ENCODE peak calls at places on chromosomes 6 and 20, in four cellular contexts. P, V, O and Y are unnamed samples. For H3K4me1, the result is how much of the 10 kb centered on the place peaks cover.

GRCh38 chr20:1013566-1014340 is 11.6 kb upstream of the RSPO4 start:
- DNase-seq in P (no peak), V (no peak), O (no peak), Y (no peak)

GRCh38 chr6:26030716-26031115 is 56.5 kb upstream of the HFE start:
- DNase-seq in P (no peak), V (no peak), O (no peak), Y (no peak)

GRCh38 chr6:163438940-163439335 is 24.4 kb downstream of the QKI start:
- DNase-seq in P (no peak), V (no peak), O (no peak), Y (no peak)

GRCh38 chr20:25486377-25486776 is 78.9 kb downstream of the GINS1 start:
- DNase-seq in P (peak), V (no peak), O (no peak), Y (no peak)

GRCh38 chr6:80438728-80439127 is 332.3 kb downstream of the BCKDHB start:
- DNase-seq in P (peak), V (no peak), O (no peak), Y (peak)

GRCh38 chr6:7431594-7432390 is 42.2 kb downstream of the RIOK1 start:
- DNase-seq in P (peak), V (peak), O (peak), Y (peak)

GRCh38 chr6:107820571-107821261 is 3.4 kb downstream of the SCML4 start:
- DNase-seq in P (no peak), V (no peak), O (peak), Y (peak)

GRCh38 chr20:61218886-61219480 is 33.1 kb upstream of the CDH4 start:
- DNase-seq in P (peak), V (no peak), O (no peak), Y (no peak)

GRCh38 chr20:14384411-14384810 is 47.0 kb upstream of the FLRT3 start:
- DNase-seq in P (peak), V (no peak), O (no peak), Y (no peak)

GRCh38 chr20:63552481-63553249 is 1.3 kb upstream of the FNDC11 start:
- DNase-seq in P (no peak), V (peak), O (no peak), Y (no peak)

GRCh38 chr20:54914995-54915394 is 439.6 kb downstream of the DOK5 start:
- DNase-seq in P (no peak), V (no peak), O (no peak), Y (no peak)
- H3K4me1 ChIP-seq in P (under half), V (under half), O (under half), Y (under half)

DNA sequence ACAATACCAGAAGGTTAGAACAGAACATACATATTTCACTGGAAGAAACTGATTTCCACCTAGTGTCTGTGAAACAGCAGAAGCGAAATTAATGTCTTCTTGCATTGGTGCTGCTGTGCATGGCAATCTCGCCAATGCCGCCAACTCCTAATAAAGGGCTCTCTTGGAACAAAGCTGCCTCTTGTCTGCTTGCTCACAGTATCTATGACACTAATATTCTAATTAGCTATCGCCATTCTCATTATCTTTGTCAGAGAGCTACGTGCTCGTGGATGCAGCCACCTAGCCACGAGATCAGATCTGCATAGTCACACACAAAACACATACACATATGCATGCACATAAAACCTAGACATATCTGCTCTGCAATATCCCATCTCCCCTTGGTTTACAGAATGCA is 145.9 kb upstream of the OLIG3 start:
- DNase-seq in P (no peak), V (no peak), O (no peak), Y (no peak)
- H4K5ac ChIP-seq in P (no peak), V (no peak), O (no peak), Y (no peak)

GRCh38 chr6:56915832-56916231 is 39.1 kb upstream of the BEND6 start:
- DNase-seq in P (no peak), V (no peak), O (no peak), Y (no peak)

GRCh38 chr6:56909115-56909907 is 45.6 kb upstream of the BEND6 start:
- DNase-seq in P (peak), V (no peak), O (no peak), Y (no peak)

GRCh38 chr6:56913276-56914138 is 41.4 kb upstream of the BEND6 start:
- DNase-seq in P (peak), V (no peak), O (no peak), Y (no peak)

GRCh38 chr6:56914791-56915658 is 39.9 kb upstream of the BEND6 start:
- DNase-seq in P (no peak), V (no peak), O (no peak), Y (no peak)

GRCh38 chr6:56911847-56912246 is 43.1 kb upstream of the BEND6 start:
- DNase-seq in P (peak), V (no peak), O (no peak), Y (peak)
- H3K4me1 ChIP-seq in P (under half), V (under half), O (under half), Y (under half)

GRCh38 chr6:166640342-166641043 is 13.4 kb upstream of the RPS6KA2 start:
- DNase-seq in P (no peak), V (peak), O (no peak), Y (no peak)

GRCh38 chr6:166642646-166643045 is 15.6 kb upstream of the RPS6KA2 start:
- DNase-seq in P (no peak), V (no peak), O (no peak), Y (no peak)

GRCh38 chr6:166637806-166638458 is 10.9 kb upstream of the RPS6KA2 start:
- DNase-seq in P (no peak), V (no peak), O (no peak), Y (no peak)

GRCh38 chr6:166638566-166638965 is 11.5 kb upstream of the RPS6KA2 start:
- DNase-seq in P (no peak), V (no peak), O (no peak), Y (no peak)

GRCh38 chr6:166639921-166640320 is 12.9 kb upstream of the RPS6KA2 start:
- DNase-seq in P (no peak), V (no peak), O (no peak), Y (no peak)
- H4K5ac ChIP-seq in P (no peak), V (no peak), O (no peak), Y (no peak)

DNA sequence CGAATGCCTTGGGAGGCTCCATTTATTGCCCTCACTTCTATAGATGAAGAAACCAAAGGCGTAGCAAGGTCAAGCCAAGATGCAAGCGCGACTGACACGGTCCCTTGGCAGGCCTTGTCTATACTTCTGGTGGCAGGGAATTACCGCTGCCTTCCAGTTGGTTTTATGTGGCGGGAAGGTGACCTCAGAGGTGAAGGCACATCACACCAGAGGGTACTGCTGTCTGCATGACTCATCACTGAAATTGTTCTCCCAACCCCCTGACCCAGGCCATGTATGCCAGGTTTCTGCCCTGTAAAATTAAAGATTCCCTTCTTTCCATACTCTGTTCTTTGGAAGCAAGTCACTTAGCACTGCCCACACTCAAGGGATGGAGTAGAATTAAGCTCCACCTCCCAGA is 36.1 kb upstream of the NAA20 start:
- DNase-seq in P (peak), V (no peak), O (no peak), Y (peak)
- H3K4me1 ChIP-seq in P (under half), V (under half), O (under half), Y (under half)

GRCh38 chr20:59013959-59014608 is 5.1 kb upstream of the TUBB1 start:
- DNase-seq in P (peak), V (no peak), O (peak), Y (no peak)

GRCh38 chr20:59014680-59015389 is 4.4 kb upstream of the TUBB1 start:
- DNase-seq in P (no peak), V (no peak), O (peak), Y (no peak)

GRCh38 chr20:59016795-59017492 is 2.3 kb upstream of the TUBB1 start:
- DNase-seq in P (no peak), V (no peak), O (no peak), Y (no peak)

GRCh38 chr20:59015812-59016711 is 3.2 kb upstream of the TUBB1 start:
- DNase-seq in P (no peak), V (no peak), O (peak), Y (no peak)

GRCh38 chr20:59015411-59015810 is 3.8 kb upstream of the TUBB1 start:
- DNase-seq in P (no peak), V (no peak), O (no peak), Y (no peak)
- H4K5ac ChIP-seq in P (no peak), V (no peak), O (no peak), Y (no peak)

GRCh38 chr20:41044409-41045062 is 15.9 kb downstream of the TOP1 start:
- DNase-seq in P (no peak), V (no peak), O (no peak), Y (no peak)
- H3K4me1 ChIP-seq in P (under half), V (under half), O (under half), Y (under half)

GRCh38 chr6:75224303-75224926 is 18.6 kb upstream of the COL12A1 start:
- DNase-seq in P (no peak), V (no peak), O (no peak), Y (no peak)
- H4K5ac ChIP-seq in P (no peak), V (no peak), O (no peak), Y (no peak)